ENCODE peak calls at places on chromosomes 4 and X, in four cellular contexts. W is body of pancreas, O is epithelial cell of esophagus, G is colonic mucosa. J is an unnamed sample.

GRCh38 chr4:113756005-113756410 is 5.5 kb downstream of the CAMK2D start:
- DNase-seq in G (no peak), W (no peak), O (peak; percentile 70), J (no peak)

GRCh38 chr4:183920512-183920911 is 15.4 kb downstream of the STOX2 start:
- DNase-seq in O (no peak), W (no peak), G (no peak), J (no peak)

GRCh38 chrX:130869239-130869638 is 33.8 kb downstream of the ENOX2 start:
- DNase-seq in G (no peak), O (peak; percentile 0), W (no peak), J (no peak)

GRCh38 chr4:113438596-113438995 is 322.9 kb downstream of the CAMK2D start:
- DNase-seq in W (no peak), O (no peak), G (no peak), J (no peak)

GRCh38 chr4:110900206-110900769 is 277.4 kb upstream of the PITX2 start:
- DNase-seq in G (no peak), W (no peak), O (peak; percentile 9), J (no peak)

GRCh38 chr4:162341533-162341932 is 177.7 kb upstream of the FSTL5 start:
- DNase-seq in G (no peak), W (no peak), O (no peak), J (no peak)

GRCh38 chr4:140906984-140907962 is 151.1 kb upstream of the TBC1D9 start:
- DNase-seq in O (no peak), G (no peak), W (no peak), J (no peak)

GRCh38 chr4:1082215-1083182 is 30.9 kb downstream of the RNF212 start:
- DNase-seq in W (peak; percentile 96), O (peak; percentile 97), G (peak; percentile 74), J (no peak)

GRCh38 chrX:124239911-124240310 is 92.5 kb upstream of the TEX13D start:
- DNase-seq in G (no peak), O (no peak), W (no peak), J (no peak)

GRCh38 chr4:150348079-150348478 is 233.9 kb upstream of the MAB21L2 start:
- DNase-seq in O (peak; percentile 77), G (no peak), W (no peak), J (no peak)

GRCh38 chrX:12906392-12906791 is at the start of gene TLR8:
- DNase-seq in G (no peak), W (no peak), O (no peak), J (no peak)

GRCh38 chr4:165208741-165209388 is 1.5 kb downstream of the KLHL2 start:
- DNase-seq in O (peak; percentile 35), G (no peak), W (no peak), J (no peak)
- H3K4me3 ChIP-seq in O (peak overlapping the region; percentile 89), G (no peak overlapping the region), W (no peak overlapping the region), J (no peak overlapping the region)

DNA sequence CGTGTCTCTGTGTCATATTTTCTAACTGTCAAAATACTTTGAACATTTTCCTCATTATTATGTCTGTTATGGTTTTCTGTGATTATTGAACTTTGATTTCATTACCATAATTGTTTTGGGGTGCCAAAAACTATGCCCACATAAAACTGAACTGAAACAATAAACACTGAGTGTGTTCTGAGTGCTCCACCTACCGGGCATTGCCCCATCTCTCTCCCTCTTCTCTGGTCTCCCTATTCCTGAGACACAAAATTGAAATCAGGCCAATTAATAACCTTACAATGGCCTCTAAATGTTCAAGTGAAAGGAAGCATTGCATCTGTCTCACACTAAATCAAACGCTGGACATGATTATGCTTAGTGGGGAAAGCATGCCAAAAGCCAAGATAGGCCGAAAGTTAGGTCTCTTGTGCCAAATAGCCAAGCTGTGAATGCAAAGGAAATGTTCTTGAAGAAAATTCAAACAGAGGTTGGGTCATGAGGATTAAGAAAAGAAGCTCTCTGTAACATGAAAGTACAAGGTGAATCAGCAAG is 972.3 kb downstream of the PCDH7 start:
- DNase-seq in W (peak; percentile 16), G (no peak), O (no peak), J (peak; percentile 12)
- TF ChIP-seq CTCF in W (no peak), G (no peak), O (peak; percentile 29), J (peak; percentile 52)

GRCh38 chrX:154049209-154050112 is 29.8 kb upstream of the IRAK1 start:
- DNase-seq in G (no peak), W (no peak), O (no peak), J (no peak)

GRCh38 chrX:154044045-154044444 is 24.3 kb upstream of the IRAK1 start:
- DNase-seq in G (no peak), O (no peak), W (no peak), J (no peak)

GRCh38 chrX:154047266-154047665 is 27.6 kb upstream of the IRAK1 start:
- DNase-seq in G (no peak), O (no peak), W (no peak), J (no peak)

GRCh38 chrX:154048398-154048797 is 28.7 kb upstream of the IRAK1 start:
- DNase-seq in W (no peak), O (no peak), G (no peak), J (no peak)

GRCh38 chrX:154046262-154046771 is 26.6 kb upstream of the IRAK1 start:
- DNase-seq in W (peak; percentile 39), O (peak; percentile 26), G (no peak), J (peak; percentile 25)
- H3K4me3 ChIP-seq in W (no peak overlapping the region), O (no peak overlapping the region), G (no peak overlapping the region), J (no peak overlapping the region)

DNA sequence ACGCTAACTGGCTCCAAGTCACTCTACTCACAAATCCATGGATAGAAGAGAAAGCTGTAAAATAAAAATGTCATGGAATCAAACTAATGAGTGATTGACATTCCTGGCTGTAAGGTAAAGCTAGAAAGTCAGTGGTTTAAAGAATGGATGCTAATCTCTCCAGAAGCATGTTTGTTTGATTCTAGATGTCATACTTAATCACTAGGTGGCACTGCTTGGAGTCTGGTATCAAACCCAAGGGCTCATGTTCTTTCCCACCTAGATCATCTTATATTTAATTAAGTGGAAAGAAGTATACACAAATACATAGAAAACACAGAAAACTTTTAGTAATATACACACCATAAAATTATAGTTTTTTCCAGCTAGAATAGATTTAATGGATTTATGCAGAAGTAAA is 2666.6 kb downstream of the PCDH7 start:
- DNase-seq in G (no peak), W (no peak), O (peak; percentile 21), J (no peak)
- TF ChIP-seq CTCF in G (no peak), W (no peak), O (peak; percentile 38), J (peak; percentile 48)

DNA sequence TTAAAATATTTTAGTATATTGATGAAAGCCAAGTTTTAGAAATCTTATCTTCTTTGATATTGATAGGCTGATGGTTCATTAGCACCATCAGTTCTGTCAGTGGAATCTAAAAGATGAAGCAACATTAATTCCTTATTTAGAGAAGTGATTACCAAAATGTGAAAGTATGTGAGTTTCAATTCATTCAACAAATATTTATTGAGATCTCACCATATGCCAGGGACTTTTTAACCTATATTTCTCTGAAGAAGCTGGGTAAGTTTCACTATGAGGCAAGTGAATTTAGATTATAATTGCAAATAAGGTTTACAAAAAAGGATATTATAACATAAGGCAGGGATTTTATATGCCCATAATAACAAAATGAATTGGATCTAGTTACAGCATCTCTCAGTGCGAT is 79.3 kb downstream of the GABRB1 start:
- DNase-seq in W (no peak), O (no peak), G (no peak), J (no peak)
- H3K4me3 ChIP-seq in W (no peak overlapping the region), O (no peak overlapping the region), G (no peak overlapping the region), J (no peak overlapping the region)

GRCh38 chrX:72297953-72298730 is 7.6 kb downstream of the CITED1 start:
- DNase-seq in W (peak; percentile 35), G (no peak), O (peak; percentile 40), J (no peak)

GRCh38 chrX:72299891-72300630 is 5.7 kb downstream of the CITED1 start:
- DNase-seq in W (no peak), G (no peak), O (no peak), J (no peak)

GRCh38 chrX:72296991-72297390 is 8.7 kb downstream of the CITED1 start:
- DNase-seq in W (no peak), O (no peak), G (no peak), J (no peak)

GRCh38 chrX:72295745-72296144 is 10.0 kb downstream of the CITED1 start:
- DNase-seq in O (no peak), G (no peak), W (no peak), J (no peak)

GRCh38 chrX:72294497-72294896 is 11.2 kb downstream of the CITED1 start:
- DNase-seq in O (no peak), W (no peak), G (no peak), J (no peak)
- TF ChIP-seq CTCF in O (no peak), W (no peak), G (no peak), J (no peak)

GRCh38 chr4:83083925-83084475 is 30.5 kb downstream of the PLAC8 start:
- DNase-seq in O (no peak), W (no peak), G (no peak), J (no peak)
- H3K4me3 ChIP-seq in O (no peak overlapping the region), W (no peak overlapping the region), G (no peak overlapping the region), J (no peak overlapping the region)

DNA sequence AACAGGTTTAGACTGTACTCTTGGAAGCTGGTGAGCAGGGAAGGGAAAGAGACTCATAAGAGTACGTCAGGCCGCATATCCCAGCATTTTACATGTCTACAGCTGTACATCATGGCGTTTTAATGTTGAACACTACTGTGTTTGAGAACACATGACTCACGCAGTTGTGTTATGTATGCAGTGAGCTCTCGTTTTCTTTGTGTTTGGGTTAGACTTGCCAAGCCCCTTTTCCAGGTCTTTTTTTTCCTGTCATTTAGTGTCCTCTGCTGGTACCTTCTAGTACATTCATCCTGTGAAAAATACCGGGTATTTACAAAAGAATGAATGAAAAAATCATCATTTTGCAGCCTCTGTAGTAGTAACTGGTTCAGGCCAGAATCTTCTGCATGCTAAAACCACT is 35.3 kb downstream of the SMS start:
- DNase-seq in G (no peak), O (peak; percentile 35), W (no peak), J (no peak)
- TF ChIP-seq CTCF in G (no peak), O (peak; percentile 25), W (no peak), J (peak; percentile 39)

DNA sequence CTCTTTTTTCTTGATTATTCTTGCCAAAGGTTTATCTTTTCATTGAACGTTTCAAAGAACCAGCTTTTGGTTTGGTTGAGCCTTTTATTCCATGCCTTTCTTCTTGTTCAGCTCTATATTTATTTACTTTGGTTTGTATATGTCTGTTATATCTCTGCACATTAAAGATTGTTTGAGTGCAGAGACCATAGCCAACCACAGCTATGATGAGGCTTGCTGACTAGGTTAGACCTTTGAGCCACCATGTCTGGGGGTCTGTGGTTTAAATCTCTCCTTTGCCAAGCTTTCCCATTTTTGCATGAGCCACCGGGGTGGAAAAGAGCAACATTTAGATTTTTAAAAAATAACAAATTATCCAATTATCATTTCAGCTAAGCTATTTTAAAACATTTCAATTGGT is 96.1 kb downstream of the NHS start:
- DNase-seq in W (no peak), O (no peak), G (no peak), J (no peak)
- H3K4me3 ChIP-seq in W (no peak overlapping the region), O (no peak overlapping the region), G (no peak overlapping the region), J (no peak overlapping the region)

J was measured in BE2C.